ENCODE peak calls at places on chromosomes 5 and 9, in six cellular contexts. I is NCI-H2107; G is foreskin fibroblast; H is EH; K is anterior cingulate cortex; Y is activated T-helper 9 cell treated with anti-CD3 and anti-CD28 coated beads, Interleukin-2, amount 50 U/mL, for 16 hours. D is an unnamed sample.

GRCh38 chr9:97293207-97293721 is 14.2 kb upstream of the CCDC180 start:
- DNase-seq in I (no peak), G (peak), H (peak), K (no peak), Y (no peak), D (peak)

GRCh38 chr9:89655047-89655989 is 50.5 kb downstream of the GADD45G start:
- DNase-seq in I (no peak), G (no peak), H (no peak), K (no peak), Y (no peak), D (no peak)

GRCh38 chr9:130120207-130120587 is 52.0 kb upstream of the NCS1 start:
- DNase-seq in I (no peak), G (no peak), H (no peak), K (no peak), Y (no peak), D (no peak)

GRCh38 chr9:77435272-77435671 is 212.8 kb downstream of the GNA14 start:
- DNase-seq in I (no peak), G (no peak), H (no peak), K (no peak), Y (no peak), D (no peak)

GRCh38 chr5:97121848-97122247 is 20.6 kb downstream of the LIX1 start:
- DNase-seq in I (no peak), G (no peak), H (no peak), K (no peak), Y (no peak), D (no peak)

GRCh38 chr5:65862384-65862783 is 64.0 kb upstream of the ERBIN start:
- DNase-seq in I (no peak), G (peak), H (peak), K (no peak), Y (no peak), D (no peak)

GRCh38 chr5:116942622-116943021 is 368.0 kb upstream of the SEMA6A start:
- DNase-seq in I (no peak), G (peak), H (peak), K (no peak), Y (no peak), D (no peak)

GRCh38 chr5:122019936-122020590 is 58.0 kb downstream of the LOX start:
- DNase-seq in I (no peak), G (peak), H (peak), K (no peak), Y (no peak), D (no peak)

GRCh38 chr9:15220658-15221310 is 86.2 kb downstream of the TTC39B start:
- DNase-seq in I (no peak), G (peak), H (peak), K (no peak), Y (no peak), D (no peak)

D was measured in brain pericyte.